ENCODE peak calls at places on chromosomes 2 and 18, in five cellular contexts. One of them, this sample, is unnamed.

GRCh38 chr2:209556354-209556961 is 132.6 kb downstream of the MAP2 start:
- DNase-seq in NCI-H1694 treated with DMSO at 0.1 percent for 48 hours: peak; percentile 44
- DNase-seq in aorta: no peak
- DNase-seq in stimulated activated CD4-positive, alpha-beta T cell treated with anti-CD3 and anti-CD28 coated beads, TNF-alpha, amount 100 ng/mL, for 4 hours: no peak
- DNase-seq in RPMI8226: peak; percentile 31
- DNase-seq in this sample: no peak

GRCh38 chr2:53672881-53673522 is 94.6 kb upstream of the CHAC2 start:
- DNase-seq in NCI-H1694 treated with DMSO at 0.1 percent for 48 hours: no peak
- DNase-seq in aorta: no peak
- DNase-seq in stimulated activated CD4-positive, alpha-beta T cell treated with anti-CD3 and anti-CD28 coated beads, TNF-alpha, amount 100 ng/mL, for 4 hours: no peak
- DNase-seq in RPMI8226: no peak
- DNase-seq in this sample: no peak

GRCh38 chr18:10930078-10930477 is 219.3 kb downstream of the PIEZO2 start:
- DNase-seq in NCI-H1694 treated with DMSO at 0.1 percent for 48 hours: no peak
- DNase-seq in aorta: no peak
- DNase-seq in stimulated activated CD4-positive, alpha-beta T cell treated with anti-CD3 and anti-CD28 coated beads, TNF-alpha, amount 100 ng/mL, for 4 hours: no peak
- DNase-seq in RPMI8226: no peak
- DNase-seq in this sample: no peak

GRCh38 chr2:35989040-35989439 is 366.5 kb upstream of the CRIM1 start:
- DNase-seq in NCI-H1694 treated with DMSO at 0.1 percent for 48 hours: no peak
- DNase-seq in aorta: no peak
- DNase-seq in stimulated activated CD4-positive, alpha-beta T cell treated with anti-CD3 and anti-CD28 coated beads, TNF-alpha, amount 100 ng/mL, for 4 hours: no peak
- DNase-seq in RPMI8226: no peak
- DNase-seq in this sample: no peak

GRCh38 chr2:30433902-30434301 is 13.1 kb upstream of the LCLAT1 start:
- DNase-seq in NCI-H1694 treated with DMSO at 0.1 percent for 48 hours: no peak
- DNase-seq in aorta: no peak
- DNase-seq in stimulated activated CD4-positive, alpha-beta T cell treated with anti-CD3 and anti-CD28 coated beads, TNF-alpha, amount 100 ng/mL, for 4 hours: no peak
- DNase-seq in RPMI8226: no peak
- DNase-seq in this sample: no peak

GRCh38 chr2:54665436-54665856 is 58.0 kb upstream of the EML6 start:
- DNase-seq in NCI-H1694 treated with DMSO at 0.1 percent for 48 hours: peak; percentile 64
- DNase-seq in aorta: no peak
- DNase-seq in stimulated activated CD4-positive, alpha-beta T cell treated with anti-CD3 and anti-CD28 coated beads, TNF-alpha, amount 100 ng/mL, for 4 hours: no peak
- DNase-seq in RPMI8226: peak; percentile 63
- DNase-seq in this sample: no peak

GRCh38 chr2:205733648-205734047 is 51.3 kb downstream of the NRP2 start:
- DNase-seq in NCI-H1694 treated with DMSO at 0.1 percent for 48 hours: no peak
- DNase-seq in aorta: no peak
- DNase-seq in stimulated activated CD4-positive, alpha-beta T cell treated with anti-CD3 and anti-CD28 coated beads, TNF-alpha, amount 100 ng/mL, for 4 hours: no peak
- DNase-seq in RPMI8226: no peak
- DNase-seq in this sample: no peak

GRCh38 chr18:10475633-10476388 is 21.4 kb downstream of the APCDD1 start:
- DNase-seq in NCI-H1694 treated with DMSO at 0.1 percent for 48 hours: no peak
- DNase-seq in aorta: no peak
- DNase-seq in stimulated activated CD4-positive, alpha-beta T cell treated with anti-CD3 and anti-CD28 coated beads, TNF-alpha, amount 100 ng/mL, for 4 hours: no peak
- DNase-seq in RPMI8226: peak; percentile 83
- DNase-seq in this sample: peak; percentile 65

GRCh38 chr2:60962534-60962933 is 55.0 kb upstream of the PEX13 start:
- DNase-seq in NCI-H1694 treated with DMSO at 0.1 percent for 48 hours: no peak
- DNase-seq in aorta: no peak
- DNase-seq in stimulated activated CD4-positive, alpha-beta T cell treated with anti-CD3 and anti-CD28 coated beads, TNF-alpha, amount 100 ng/mL, for 4 hours: no peak
- DNase-seq in RPMI8226: no peak
- DNase-seq in this sample: no peak

GRCh38 chr2:148531175-148532048 is 113.1 kb upstream of the EPC2 start:
- DNase-seq in NCI-H1694 treated with DMSO at 0.1 percent for 48 hours: no peak
- DNase-seq in aorta: no peak
- DNase-seq in stimulated activated CD4-positive, alpha-beta T cell treated with anti-CD3 and anti-CD28 coated beads, TNF-alpha, amount 100 ng/mL, for 4 hours: no peak
- DNase-seq in RPMI8226: no peak
- DNase-seq in this sample: no peak

GRCh38 chr18:9817286-9817685 is 68.5 kb upstream of the TXNDC2 start:
- DNase-seq in NCI-H1694 treated with DMSO at 0.1 percent for 48 hours: no peak
- DNase-seq in aorta: no peak
- DNase-seq in stimulated activated CD4-positive, alpha-beta T cell treated with anti-CD3 and anti-CD28 coated beads, TNF-alpha, amount 100 ng/mL, for 4 hours: no peak
- DNase-seq in RPMI8226: no peak
- DNase-seq in this sample: no peak

GRCh38 chr2:214593723-214594122 is 182.9 kb downstream of the VWC2L start:
- DNase-seq in NCI-H1694 treated with DMSO at 0.1 percent for 48 hours: no peak
- DNase-seq in aorta: no peak
- DNase-seq in stimulated activated CD4-positive, alpha-beta T cell treated with anti-CD3 and anti-CD28 coated beads, TNF-alpha, amount 100 ng/mL, for 4 hours: no peak
- DNase-seq in RPMI8226: no peak
- DNase-seq in this sample: no peak

GRCh38 chr2:221060335-221060734 is 511.8 kb downstream of the EPHA4 start:
- DNase-seq in NCI-H1694 treated with DMSO at 0.1 percent for 48 hours: no peak
- DNase-seq in aorta: no peak
- DNase-seq in stimulated activated CD4-positive, alpha-beta T cell treated with anti-CD3 and anti-CD28 coated beads, TNF-alpha, amount 100 ng/mL, for 4 hours: no peak
- DNase-seq in RPMI8226: no peak
- DNase-seq in this sample: no peak

GRCh38 chr2:8515390-8515761 is 166.5 kb upstream of the ID2 start:
- DNase-seq in NCI-H1694 treated with DMSO at 0.1 percent for 48 hours: no peak
- DNase-seq in aorta: no peak
- DNase-seq in stimulated activated CD4-positive, alpha-beta T cell treated with anti-CD3 and anti-CD28 coated beads, TNF-alpha, amount 100 ng/mL, for 4 hours: no peak
- DNase-seq in RPMI8226: peak; percentile 88
- DNase-seq in this sample: no peak

GRCh38 chr18:62505669-62506494 is 16.9 kb upstream of the ZCCHC2 start:
- DNase-seq in NCI-H1694 treated with DMSO at 0.1 percent for 48 hours: no peak
- DNase-seq in aorta: no peak
- DNase-seq in stimulated activated CD4-positive, alpha-beta T cell treated with anti-CD3 and anti-CD28 coated beads, TNF-alpha, amount 100 ng/mL, for 4 hours: peak; percentile 19
- DNase-seq in RPMI8226: peak; percentile 69
- DNase-seq in this sample: no peak

GRCh38 chr2:181876614-181877063 is 14.9 kb upstream of the ITPRID2 start:
- DNase-seq in NCI-H1694 treated with DMSO at 0.1 percent for 48 hours: no peak
- DNase-seq in aorta: no peak
- DNase-seq in stimulated activated CD4-positive, alpha-beta T cell treated with anti-CD3 and anti-CD28 coated beads, TNF-alpha, amount 100 ng/mL, for 4 hours: no peak
- DNase-seq in RPMI8226: no peak
- DNase-seq in this sample: no peak

GRCh38 chr2:65562890-65563289 is 130.5 kb upstream of the SPRED2 start:
- DNase-seq in NCI-H1694 treated with DMSO at 0.1 percent for 48 hours: no peak
- DNase-seq in aorta: no peak
- DNase-seq in stimulated activated CD4-positive, alpha-beta T cell treated with anti-CD3 and anti-CD28 coated beads, TNF-alpha, amount 100 ng/mL, for 4 hours: no peak
- DNase-seq in RPMI8226: no peak
- DNase-seq in this sample: no peak

GRCh38 chr2:38279201-38279600 is 97.9 kb downstream of the ATL2 start:
- DNase-seq in NCI-H1694 treated with DMSO at 0.1 percent for 48 hours: no peak
- DNase-seq in aorta: no peak
- DNase-seq in stimulated activated CD4-positive, alpha-beta T cell treated with anti-CD3 and anti-CD28 coated beads, TNF-alpha, amount 100 ng/mL, for 4 hours: no peak
- DNase-seq in RPMI8226: no peak
- DNase-seq in this sample: no peak

GRCh38 chr2:18552351-18553077 is 7.9 kb downstream of the RDH14 start:
- DNase-seq in NCI-H1694 treated with DMSO at 0.1 percent for 48 hours: no peak
- DNase-seq in aorta: no peak
- DNase-seq in stimulated activated CD4-positive, alpha-beta T cell treated with anti-CD3 and anti-CD28 coated beads, TNF-alpha, amount 100 ng/mL, for 4 hours: no peak
- DNase-seq in RPMI8226: no peak
- DNase-seq in this sample: no peak

GRCh38 chr2:98692090-98692991 is 38.6 kb downstream of the MGAT4A start:
- DNase-seq in NCI-H1694 treated with DMSO at 0.1 percent for 48 hours: no peak
- DNase-seq in aorta: no peak
- DNase-seq in stimulated activated CD4-positive, alpha-beta T cell treated with anti-CD3 and anti-CD28 coated beads, TNF-alpha, amount 100 ng/mL, for 4 hours: no peak
- DNase-seq in RPMI8226: no peak
- DNase-seq in this sample: no peak

GRCh38 chr2:12964904-12965539 is 248.3 kb downstream of the TRIB2 start:
- DNase-seq in NCI-H1694 treated with DMSO at 0.1 percent for 48 hours: no peak
- DNase-seq in aorta: no peak
- DNase-seq in stimulated activated CD4-positive, alpha-beta T cell treated with anti-CD3 and anti-CD28 coated beads, TNF-alpha, amount 100 ng/mL, for 4 hours: no peak
- DNase-seq in RPMI8226: no peak
- DNase-seq in this sample: no peak

GRCh38 chr2:3193423-3194330 is 183.9 kb downstream of the EIPR1 start:
- DNase-seq in NCI-H1694 treated with DMSO at 0.1 percent for 48 hours: peak; percentile 84
- DNase-seq in aorta: peak; percentile 38
- DNase-seq in stimulated activated CD4-positive, alpha-beta T cell treated with anti-CD3 and anti-CD28 coated beads, TNF-alpha, amount 100 ng/mL, for 4 hours: no peak
- DNase-seq in RPMI8226: no peak
- DNase-seq in this sample: no peak

GRCh38 chr2:216233281-216233995 is 124.3 kb downstream of the XRCC5 start:
- DNase-seq in NCI-H1694 treated with DMSO at 0.1 percent for 48 hours: no peak
- DNase-seq in aorta: no peak
- DNase-seq in stimulated activated CD4-positive, alpha-beta T cell treated with anti-CD3 and anti-CD28 coated beads, TNF-alpha, amount 100 ng/mL, for 4 hours: no peak
- DNase-seq in RPMI8226: no peak
- DNase-seq in this sample: no peak

GRCh38 chr2:45741451-45741850 is 90.0 kb downstream of the PRKCE start:
- DNase-seq in NCI-H1694 treated with DMSO at 0.1 percent for 48 hours: peak; percentile 87
- DNase-seq in aorta: no peak
- DNase-seq in stimulated activated CD4-positive, alpha-beta T cell treated with anti-CD3 and anti-CD28 coated beads, TNF-alpha, amount 100 ng/mL, for 4 hours: no peak
- DNase-seq in RPMI8226: peak; percentile 59
- DNase-seq in this sample: no peak

GRCh38 chr18:74826560-74826959 is 228.9 kb downstream of the ZNF407 start:
- DNase-seq in NCI-H1694 treated with DMSO at 0.1 percent for 48 hours: no peak
- DNase-seq in aorta: no peak
- DNase-seq in stimulated activated CD4-positive, alpha-beta T cell treated with anti-CD3 and anti-CD28 coated beads, TNF-alpha, amount 100 ng/mL, for 4 hours: no peak
- DNase-seq in RPMI8226: no peak
- DNase-seq in this sample: no peak

GRCh38 chr2:241161646-241162281 is 11.5 kb downstream of the PPP1R7 start:
- DNase-seq in NCI-H1694 treated with DMSO at 0.1 percent for 48 hours: no peak
- DNase-seq in aorta: peak; percentile 89
- DNase-seq in stimulated activated CD4-positive, alpha-beta T cell treated with anti-CD3 and anti-CD28 coated beads, TNF-alpha, amount 100 ng/mL, for 4 hours: no peak
- DNase-seq in RPMI8226: no peak
- DNase-seq in this sample: no peak

GRCh38 chr2:199405241-199405640 is 52.5 kb downstream of the SATB2 start:
- DNase-seq in NCI-H1694 treated with DMSO at 0.1 percent for 48 hours: no peak
- DNase-seq in aorta: no peak
- DNase-seq in stimulated activated CD4-positive, alpha-beta T cell treated with anti-CD3 and anti-CD28 coated beads, TNF-alpha, amount 100 ng/mL, for 4 hours: no peak
- DNase-seq in RPMI8226: no peak
- DNase-seq in this sample: no peak

This sample was measured in hypothalamus.